ENCODE peak calls at places on chromosomes 3 and 15, in nine cellular contexts. One of them, this sample, is unnamed.

GRCh38 chr3:10286596-10287295 is 6.0 kb downstream of the GHRL start:
- DNase-seq in foreskin fibroblast: peak; percentile 73
- DNase-seq in transverse colon: no peak
- DNase-seq in pancreas: peak; percentile 19
- DNase-seq in CD8-positive, alpha-beta T cell: no peak
- DNase-seq in tibial artery: no peak
- DNase-seq in lung: peak; percentile 55
- DNase-seq in cardiac muscle cell: no peak
- DNase-seq in suprapubic skin: peak; percentile 64
- DNase-seq in this sample: peak; percentile 58

GRCh38 chr3:185656321-185656840 is 70.3 kb downstream of the SENP2 start:
- DNase-seq in foreskin fibroblast: peak; percentile 98
- DNase-seq in transverse colon: peak; percentile 30
- DNase-seq in pancreas: no peak
- DNase-seq in CD8-positive, alpha-beta T cell: no peak
- DNase-seq in tibial artery: peak; percentile 90
- DNase-seq in lung: no peak
- DNase-seq in cardiac muscle cell: no peak
- DNase-seq in suprapubic skin: no peak
- DNase-seq in this sample: peak; percentile 99

GRCh38 chr3:115727135-115727534 is 103.8 kb downstream of the GAP43 start:
- DNase-seq in foreskin fibroblast: no peak
- DNase-seq in transverse colon: no peak
- DNase-seq in pancreas: no peak
- DNase-seq in CD8-positive, alpha-beta T cell: no peak
- DNase-seq in tibial artery: no peak
- DNase-seq in lung: no peak
- DNase-seq in cardiac muscle cell: no peak
- DNase-seq in suprapubic skin: no peak
- DNase-seq in this sample: no peak

GRCh38 chr15:57782731-57783130 is 76.2 kb downstream of the POLR2M start:
- DNase-seq in foreskin fibroblast: peak; percentile 27
- DNase-seq in transverse colon: no peak
- DNase-seq in pancreas: no peak
- DNase-seq in CD8-positive, alpha-beta T cell: no peak
- DNase-seq in tibial artery: no peak
- DNase-seq in lung: no peak
- DNase-seq in cardiac muscle cell: no peak
- DNase-seq in suprapubic skin: no peak
- DNase-seq in this sample: peak; percentile 47

GRCh38 chr3:4501991-4502390 is 8.8 kb downstream of the ITPR1 start:
- DNase-seq in foreskin fibroblast: no peak
- DNase-seq in transverse colon: peak; percentile 19
- DNase-seq in pancreas: no peak
- DNase-seq in CD8-positive, alpha-beta T cell: no peak
- DNase-seq in tibial artery: no peak
- DNase-seq in lung: no peak
- DNase-seq in cardiac muscle cell: no peak
- DNase-seq in suprapubic skin: no peak
- DNase-seq in this sample: no peak

GRCh38 chr15:70470556-70471191 is 292.7 kb downstream of the UACA start:
- DNase-seq in foreskin fibroblast: no peak
- DNase-seq in transverse colon: no peak
- DNase-seq in pancreas: no peak
- DNase-seq in CD8-positive, alpha-beta T cell: no peak
- DNase-seq in tibial artery: no peak
- DNase-seq in lung: no peak
- DNase-seq in cardiac muscle cell: no peak
- DNase-seq in suprapubic skin: no peak
- DNase-seq in this sample: no peak

GRCh38 chr3:107476462-107476861 is 46.3 kb upstream of the BBX start:
- DNase-seq in foreskin fibroblast: no peak
- DNase-seq in transverse colon: no peak
- DNase-seq in pancreas: no peak
- DNase-seq in CD8-positive, alpha-beta T cell: no peak
- DNase-seq in tibial artery: no peak
- DNase-seq in lung: no peak
- DNase-seq in cardiac muscle cell: no peak
- DNase-seq in suprapubic skin: no peak
- DNase-seq in this sample: no peak

GRCh38 chr3:11568503-11569155 is 75.1 kb downstream of the VGLL4 start:
- DNase-seq in foreskin fibroblast: peak; percentile 98
- DNase-seq in transverse colon: peak; percentile 46
- DNase-seq in pancreas: no peak
- DNase-seq in CD8-positive, alpha-beta T cell: no peak
- DNase-seq in tibial artery: peak; percentile 95
- DNase-seq in lung: no peak
- DNase-seq in cardiac muscle cell: no peak
- DNase-seq in suprapubic skin: peak; percentile 90
- DNase-seq in this sample: peak; percentile 95

GRCh38 chr3:4340411-4341335 is 37.5 kb downstream of the SETMAR start:
- DNase-seq in foreskin fibroblast: no peak
- DNase-seq in transverse colon: no peak
- DNase-seq in pancreas: no peak
- DNase-seq in CD8-positive, alpha-beta T cell: no peak
- DNase-seq in tibial artery: no peak
- DNase-seq in lung: no peak
- DNase-seq in cardiac muscle cell: no peak
- DNase-seq in suprapubic skin: no peak
- DNase-seq in this sample: no peak

GRCh38 chr3:138019288-138020069 is 9.5 kb downstream of the CLDN18 start:
- DNase-seq in foreskin fibroblast: no peak
- DNase-seq in transverse colon: no peak
- DNase-seq in pancreas: no peak
- DNase-seq in CD8-positive, alpha-beta T cell: no peak
- DNase-seq in tibial artery: no peak
- DNase-seq in lung: peak; percentile 61
- DNase-seq in cardiac muscle cell: no peak
- DNase-seq in suprapubic skin: no peak
- DNase-seq in this sample: no peak

GRCh38 chr15:37764733-37765191 is 169.7 kb upstream of the TMCO5A start:
- DNase-seq in foreskin fibroblast: peak; percentile 82
- DNase-seq in transverse colon: peak; percentile 10
- DNase-seq in pancreas: no peak
- DNase-seq in CD8-positive, alpha-beta T cell: no peak
- DNase-seq in tibial artery: no peak
- DNase-seq in lung: no peak
- DNase-seq in cardiac muscle cell: peak; percentile 12
- DNase-seq in suprapubic skin: no peak
- DNase-seq in this sample: peak; percentile 63

GRCh38 chr3:194162070-194162678 is 26.2 kb downstream of the HES1 start:
- DNase-seq in foreskin fibroblast: no peak
- DNase-seq in transverse colon: no peak
- DNase-seq in pancreas: no peak
- DNase-seq in CD8-positive, alpha-beta T cell: no peak
- DNase-seq in tibial artery: no peak
- DNase-seq in lung: no peak
- DNase-seq in cardiac muscle cell: peak; percentile 59
- DNase-seq in suprapubic skin: no peak
- DNase-seq in this sample: no peak

GRCh38 chr3:147816770-147817169 is 407.6 kb downstream of the ZIC1 start:
- DNase-seq in foreskin fibroblast: peak; percentile 57
- DNase-seq in transverse colon: peak; percentile 75
- DNase-seq in pancreas: no peak
- DNase-seq in CD8-positive, alpha-beta T cell: no peak
- DNase-seq in tibial artery: no peak
- DNase-seq in lung: no peak
- DNase-seq in cardiac muscle cell: no peak
- DNase-seq in suprapubic skin: no peak
- DNase-seq in this sample: no peak

GRCh38 chr3:38567498-38567897 is 71.4 kb downstream of the EXOG start:
- DNase-seq in foreskin fibroblast: no peak
- DNase-seq in transverse colon: no peak
- DNase-seq in pancreas: no peak
- DNase-seq in CD8-positive, alpha-beta T cell: no peak
- DNase-seq in tibial artery: no peak
- DNase-seq in lung: no peak
- DNase-seq in cardiac muscle cell: no peak
- DNase-seq in suprapubic skin: no peak
- DNase-seq in this sample: no peak

GRCh38 chr3:12901631-12902045 is 60.3 kb upstream of the RPL32 start:
- DNase-seq in foreskin fibroblast: no peak
- DNase-seq in transverse colon: no peak
- DNase-seq in pancreas: no peak
- DNase-seq in CD8-positive, alpha-beta T cell: no peak
- DNase-seq in tibial artery: no peak
- DNase-seq in lung: no peak
- DNase-seq in cardiac muscle cell: no peak
- DNase-seq in suprapubic skin: no peak
- DNase-seq in this sample: no peak
- TF ChIP-seq CTCF in foreskin fibroblast: no peak
- TF ChIP-seq CTCF in transverse colon: no peak
- TF ChIP-seq CTCF in pancreas: no peak
- TF ChIP-seq CTCF in CD8-positive, alpha-beta T cell: no peak
- TF ChIP-seq CTCF in tibial artery: no peak
- TF ChIP-seq CTCF in lung: no peak
- TF ChIP-seq CTCF in cardiac muscle cell: no peak
- TF ChIP-seq CTCF in suprapubic skin: no peak
- TF ChIP-seq CTCF in this sample: no peak

GRCh38 chr3:155617346-155617745 is 127.5 kb downstream of the PLCH1 start:
- DNase-seq in foreskin fibroblast: no peak
- DNase-seq in transverse colon: no peak
- DNase-seq in pancreas: no peak
- DNase-seq in CD8-positive, alpha-beta T cell: no peak
- DNase-seq in tibial artery: no peak
- DNase-seq in lung: no peak
- DNase-seq in cardiac muscle cell: no peak
- DNase-seq in suprapubic skin: no peak
- DNase-seq in this sample: no peak

GRCh38 chr3:155619118-155619915 is 125.6 kb downstream of the PLCH1 start:
- DNase-seq in foreskin fibroblast: no peak
- DNase-seq in transverse colon: no peak
- DNase-seq in pancreas: no peak
- DNase-seq in CD8-positive, alpha-beta T cell: no peak
- DNase-seq in tibial artery: no peak
- DNase-seq in lung: no peak
- DNase-seq in cardiac muscle cell: no peak
- DNase-seq in suprapubic skin: no peak
- DNase-seq in this sample: no peak

GRCh38 chr3:155618575-155618974 is 126.3 kb downstream of the PLCH1 start:
- DNase-seq in foreskin fibroblast: no peak
- DNase-seq in transverse colon: no peak
- DNase-seq in pancreas: no peak
- DNase-seq in CD8-positive, alpha-beta T cell: no peak
- DNase-seq in tibial artery: no peak
- DNase-seq in lung: no peak
- DNase-seq in cardiac muscle cell: no peak
- DNase-seq in suprapubic skin: no peak
- DNase-seq in this sample: no peak
- TF ChIP-seq CTCF in foreskin fibroblast: no peak
- TF ChIP-seq CTCF in transverse colon: no peak
- TF ChIP-seq CTCF in pancreas: no peak
- TF ChIP-seq CTCF in CD8-positive, alpha-beta T cell: no peak
- TF ChIP-seq CTCF in tibial artery: no peak
- TF ChIP-seq CTCF in lung: no peak
- TF ChIP-seq CTCF in cardiac muscle cell: no peak
- TF ChIP-seq CTCF in suprapubic skin: no peak
- TF ChIP-seq CTCF in this sample: no peak

GRCh38 chr15:77781131-77782051 is 148.7 kb upstream of the LINGO1 start:
- DNase-seq in foreskin fibroblast: no peak
- DNase-seq in transverse colon: no peak
- DNase-seq in pancreas: peak; percentile 20
- DNase-seq in CD8-positive, alpha-beta T cell: no peak
- DNase-seq in tibial artery: no peak
- DNase-seq in lung: no peak
- DNase-seq in cardiac muscle cell: no peak
- DNase-seq in suprapubic skin: no peak
- DNase-seq in this sample: no peak

GRCh38 chr15:77775851-77776250 is 143.1 kb upstream of the LINGO1 start:
- DNase-seq in foreskin fibroblast: no peak
- DNase-seq in transverse colon: no peak
- DNase-seq in pancreas: peak; percentile 28
- DNase-seq in CD8-positive, alpha-beta T cell: no peak
- DNase-seq in tibial artery: no peak
- DNase-seq in lung: no peak
- DNase-seq in cardiac muscle cell: no peak
- DNase-seq in suprapubic skin: no peak
- DNase-seq in this sample: no peak

GRCh38 chr15:77775373-77775772 is 142.7 kb upstream of the LINGO1 start:
- DNase-seq in foreskin fibroblast: no peak
- DNase-seq in transverse colon: no peak
- DNase-seq in pancreas: no peak
- DNase-seq in CD8-positive, alpha-beta T cell: no peak
- DNase-seq in tibial artery: no peak
- DNase-seq in lung: no peak
- DNase-seq in cardiac muscle cell: no peak
- DNase-seq in suprapubic skin: no peak
- DNase-seq in this sample: no peak

GRCh38 chr15:77782691-77783090 is 150.0 kb upstream of the LINGO1 start:
- DNase-seq in foreskin fibroblast: no peak
- DNase-seq in transverse colon: no peak
- DNase-seq in pancreas: peak; percentile 9
- DNase-seq in CD8-positive, alpha-beta T cell: no peak
- DNase-seq in tibial artery: no peak
- DNase-seq in lung: no peak
- DNase-seq in cardiac muscle cell: no peak
- DNase-seq in suprapubic skin: no peak
- DNase-seq in this sample: no peak

GRCh38 chr15:77778802-77779201 is 146.1 kb upstream of the LINGO1 start:
- DNase-seq in foreskin fibroblast: no peak
- DNase-seq in transverse colon: no peak
- DNase-seq in pancreas: peak; percentile 13
- DNase-seq in CD8-positive, alpha-beta T cell: no peak
- DNase-seq in tibial artery: no peak
- DNase-seq in lung: no peak
- DNase-seq in cardiac muscle cell: no peak
- DNase-seq in suprapubic skin: no peak
- DNase-seq in this sample: no peak
- TF ChIP-seq CTCF in foreskin fibroblast: no peak
- TF ChIP-seq CTCF in transverse colon: no peak
- TF ChIP-seq CTCF in pancreas: no peak
- TF ChIP-seq CTCF in CD8-positive, alpha-beta T cell: no peak
- TF ChIP-seq CTCF in tibial artery: no peak
- TF ChIP-seq CTCF in lung: no peak
- TF ChIP-seq CTCF in cardiac muscle cell: no peak
- TF ChIP-seq CTCF in suprapubic skin: no peak
- TF ChIP-seq CTCF in this sample: no peak

DNA sequence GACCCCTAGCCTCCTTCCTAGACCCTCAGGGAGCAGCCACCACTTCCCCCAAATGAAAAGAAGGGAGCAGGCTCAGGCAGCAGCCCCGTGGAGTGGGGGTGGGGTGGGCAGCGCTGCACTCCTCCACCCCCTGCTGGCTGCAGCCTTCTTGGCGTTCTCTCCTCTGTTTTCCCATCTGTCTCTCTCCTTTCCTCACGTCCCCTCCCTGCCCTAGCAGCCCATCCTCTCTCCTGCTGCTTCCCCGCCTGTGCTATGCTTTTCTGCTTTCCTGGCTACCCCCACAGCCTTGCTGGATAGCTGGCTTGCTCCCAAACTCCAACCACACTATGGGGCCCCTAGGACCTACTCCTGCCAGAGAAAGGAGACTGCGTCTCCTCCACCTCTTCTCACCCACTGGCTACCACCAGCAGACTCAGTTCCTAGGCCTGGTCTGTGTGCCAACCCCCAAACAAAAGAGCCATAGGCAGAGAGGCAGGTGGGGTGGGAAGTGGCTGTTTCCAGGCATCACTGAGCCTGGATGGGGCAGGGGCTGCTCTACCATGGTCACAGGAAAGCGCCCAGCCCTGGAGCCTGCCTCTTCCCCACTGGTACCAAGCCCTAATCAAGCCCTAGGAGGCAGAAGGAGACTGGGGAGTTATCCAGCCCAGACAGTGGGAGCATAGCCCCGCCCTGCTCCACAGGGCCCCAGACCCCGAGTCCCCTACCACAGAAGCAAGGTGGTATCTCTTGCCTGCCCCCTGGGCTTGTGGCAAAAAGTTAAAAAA is 3.4 kb upstream of the DISP2 start:
- DNase-seq in foreskin fibroblast: peak; percentile 68
- DNase-seq in transverse colon: peak; percentile 11
- DNase-seq in pancreas: no peak
- DNase-seq in CD8-positive, alpha-beta T cell: no peak
- DNase-seq in tibial artery: no peak
- DNase-seq in lung: no peak
- DNase-seq in cardiac muscle cell: peak; percentile 56
- DNase-seq in suprapubic skin: no peak
- DNase-seq in this sample: no peak
- TF ChIP-seq CTCF in foreskin fibroblast: peak; percentile 72
- TF ChIP-seq CTCF in transverse colon: no peak
- TF ChIP-seq CTCF in pancreas: no peak
- TF ChIP-seq CTCF in CD8-positive, alpha-beta T cell: no peak
- TF ChIP-seq CTCF in tibial artery: peak; percentile 38
- TF ChIP-seq CTCF in lung: no peak
- TF ChIP-seq CTCF in cardiac muscle cell: peak; percentile 76
- TF ChIP-seq CTCF in suprapubic skin: no peak
- TF ChIP-seq CTCF in this sample: peak; percentile 71

This sample was measured in HFFc6.